ENCODE peak calls at places on chromosomes 13 and 19, in four cellular contexts. Y is B cell; P is stimulated activated CD4-positive, alpha-beta T cell treated with anti-CD3 and anti-CD28 coated beads, Interleukin-4, amount 100 ng/mL, for 24 hours; R is left lung. K is an unnamed sample.

GRCh38 chr19:3644351-3645066 is 17.9 kb upstream of the CACTIN start:
- DNase-seq in R (no peak), Y (no peak), P (no peak), K (no peak)

GRCh38 chr19:10874019-10874418 is 2.7 kb downstream of the CARM1 start:
- DNase-seq in R (no peak), P (no peak), Y (no peak), K (no peak)

GRCh38 chr13:72648513-72649065 is 78.8 kb downstream of the MZT1 start:
- DNase-seq in R (no peak), P (no peak), Y (no peak), K (peak; percentile 27)

GRCh38 chr13:45422731-45423130 is 4.6 kb upstream of the SLC25A30 start:
- DNase-seq in Y (no peak), R (no peak), P (no peak), K (no peak)

GRCh38 chr19:56222901-56223300 is 20.8 kb downstream of the ZSCAN5C start:
- DNase-seq in R (no peak), Y (no peak), P (no peak), K (no peak)

GRCh38 chr13:30577381-30577780 is 40.3 kb upstream of the USPL1 start:
- DNase-seq in Y (no peak), R (no peak), P (peak; percentile 41), K (no peak)

GRCh38 chr19:54207908-54208783 is 7.5 kb downstream of the RPS9 start:
- DNase-seq in R (peak; percentile 85), Y (no peak), P (peak; percentile 62), K (no peak)

GRCh38 chr19:38287604-38288003 is 16.4 kb upstream of the C19orf33 start:
- DNase-seq in R (peak; percentile 24), Y (no peak), P (no peak), K (no peak)

GRCh38 chr13:35979378-35979911 is 151.7 kb downstream of the DCLK1 start:
- DNase-seq in R (no peak), P (no peak), Y (no peak), K (no peak)